ENCODE peak calls at places on chromosomes 6 and 20, in seven cellular contexts. One of them, this sample, is unnamed.

GRCh38 chr6:133923938-133924593 is 29.0 kb upstream of the TBPL1 start:
- DNase-seq in hippocampal formation: peak
- DNase-seq in CD8-positive, alpha-beta T cell: peak
- DNase-seq in amniotic stem cell: peak
- DNase-seq in adrenal gland: peak
- DNase-seq in NCI-H1436 treated with DMSO at 0.1 percent for 48 hours: no peak
- DNase-seq in T-helper 1 cell: peak
- DNase-seq in this sample: peak

GRCh38 chr20:51450221-51450712 is 92.3 kb downstream of the NFATC2 start:
- DNase-seq in hippocampal formation: no peak
- DNase-seq in CD8-positive, alpha-beta T cell: no peak
- DNase-seq in amniotic stem cell: no peak
- DNase-seq in adrenal gland: no peak
- DNase-seq in NCI-H1436 treated with DMSO at 0.1 percent for 48 hours: no peak
- DNase-seq in T-helper 1 cell: no peak
- DNase-seq in this sample: no peak

GRCh38 chr6:34514112-34514511 is 42.0 kb downstream of the SPDEF start:
- DNase-seq in hippocampal formation: no peak
- DNase-seq in CD8-positive, alpha-beta T cell: no peak
- DNase-seq in amniotic stem cell: no peak
- DNase-seq in adrenal gland: no peak
- DNase-seq in NCI-H1436 treated with DMSO at 0.1 percent for 48 hours: no peak
- DNase-seq in T-helper 1 cell: no peak
- DNase-seq in this sample: no peak

GRCh38 chr20:17854307-17854903 is 114.2 kb downstream of the SNX5 start:
- DNase-seq in hippocampal formation: peak
- DNase-seq in CD8-positive, alpha-beta T cell: no peak
- DNase-seq in amniotic stem cell: no peak
- DNase-seq in adrenal gland: peak
- DNase-seq in NCI-H1436 treated with DMSO at 0.1 percent for 48 hours: no peak
- DNase-seq in T-helper 1 cell: no peak
- DNase-seq in this sample: no peak

GRCh38 chr20:51154708-51155690 is 132.1 kb upstream of the KCNG1 start:
- DNase-seq in hippocampal formation: no peak
- DNase-seq in CD8-positive, alpha-beta T cell: no peak
- DNase-seq in amniotic stem cell: no peak
- DNase-seq in adrenal gland: no peak
- DNase-seq in NCI-H1436 treated with DMSO at 0.1 percent for 48 hours: no peak
- DNase-seq in T-helper 1 cell: no peak
- DNase-seq in this sample: no peak

GRCh38 chr20:63785646-63786255 is 45.3 kb downstream of the ZBTB46 start:
- DNase-seq in hippocampal formation: no peak
- DNase-seq in CD8-positive, alpha-beta T cell: no peak
- DNase-seq in amniotic stem cell: no peak
- DNase-seq in adrenal gland: no peak
- DNase-seq in NCI-H1436 treated with DMSO at 0.1 percent for 48 hours: no peak
- DNase-seq in T-helper 1 cell: no peak
- DNase-seq in this sample: peak

GRCh38 chr6:105499928-105500327 is 97.0 kb upstream of the PREP start:
- DNase-seq in hippocampal formation: no peak
- DNase-seq in CD8-positive, alpha-beta T cell: no peak
- DNase-seq in amniotic stem cell: no peak
- DNase-seq in adrenal gland: no peak
- DNase-seq in NCI-H1436 treated with DMSO at 0.1 percent for 48 hours: no peak
- DNase-seq in T-helper 1 cell: no peak
- DNase-seq in this sample: no peak

GRCh38 chr20:32763202-32763999 is 1.2 kb downstream of the DNMT3B start:
- DNase-seq in hippocampal formation: no peak
- DNase-seq in CD8-positive, alpha-beta T cell: peak
- DNase-seq in amniotic stem cell: no peak
- DNase-seq in adrenal gland: no peak
- DNase-seq in NCI-H1436 treated with DMSO at 0.1 percent for 48 hours: no peak
- DNase-seq in T-helper 1 cell: no peak
- DNase-seq in this sample: no peak

GRCh38 chr20:16530201-16530681 is 43.0 kb downstream of the KIF16B start:
- DNase-seq in hippocampal formation: no peak
- DNase-seq in CD8-positive, alpha-beta T cell: no peak
- DNase-seq in amniotic stem cell: no peak
- DNase-seq in adrenal gland: peak
- DNase-seq in NCI-H1436 treated with DMSO at 0.1 percent for 48 hours: no peak
- DNase-seq in T-helper 1 cell: no peak
- DNase-seq in this sample: no peak

GRCh38 chr20:3927486-3928291 is 38.5 kb downstream of the PANK2 start:
- DNase-seq in hippocampal formation: no peak
- DNase-seq in CD8-positive, alpha-beta T cell: no peak
- DNase-seq in amniotic stem cell: no peak
- DNase-seq in adrenal gland: no peak
- DNase-seq in NCI-H1436 treated with DMSO at 0.1 percent for 48 hours: no peak
- DNase-seq in T-helper 1 cell: no peak
- DNase-seq in this sample: peak

GRCh38 chr6:85551264-85551663 is 42.4 kb downstream of the SNX14 start:
- DNase-seq in hippocampal formation: no peak
- DNase-seq in CD8-positive, alpha-beta T cell: no peak
- DNase-seq in amniotic stem cell: no peak
- DNase-seq in adrenal gland: no peak
- DNase-seq in NCI-H1436 treated with DMSO at 0.1 percent for 48 hours: no peak
- DNase-seq in T-helper 1 cell: no peak
- DNase-seq in this sample: no peak

GRCh38 chr6:145453376-145453775 is 281.9 kb downstream of the EPM2A start:
- DNase-seq in hippocampal formation: no peak
- DNase-seq in CD8-positive, alpha-beta T cell: no peak
- DNase-seq in amniotic stem cell: no peak
- DNase-seq in adrenal gland: no peak
- DNase-seq in NCI-H1436 treated with DMSO at 0.1 percent for 48 hours: no peak
- DNase-seq in T-helper 1 cell: no peak
- DNase-seq in this sample: no peak

GRCh38 chr6:160510199-160510598 is 153.9 kb downstream of the LPA start:
- DNase-seq in hippocampal formation: no peak
- DNase-seq in CD8-positive, alpha-beta T cell: no peak
- DNase-seq in amniotic stem cell: no peak
- DNase-seq in adrenal gland: no peak
- DNase-seq in NCI-H1436 treated with DMSO at 0.1 percent for 48 hours: no peak
- DNase-seq in T-helper 1 cell: no peak
- DNase-seq in this sample: no peak

GRCh38 chr6:26020983-26021349 is 58.4 kb downstream of the TRIM38 start:
- DNase-seq in hippocampal formation: no peak
- DNase-seq in CD8-positive, alpha-beta T cell: peak
- DNase-seq in amniotic stem cell: peak
- DNase-seq in adrenal gland: peak
- DNase-seq in NCI-H1436 treated with DMSO at 0.1 percent for 48 hours: no peak
- DNase-seq in T-helper 1 cell: peak
- DNase-seq in this sample: peak

GRCh38 chr20:11847827-11848226 is 69.9 kb upstream of the BTBD3 start:
- DNase-seq in hippocampal formation: no peak
- DNase-seq in CD8-positive, alpha-beta T cell: no peak
- DNase-seq in amniotic stem cell: no peak
- DNase-seq in adrenal gland: no peak
- DNase-seq in NCI-H1436 treated with DMSO at 0.1 percent for 48 hours: no peak
- DNase-seq in T-helper 1 cell: no peak
- DNase-seq in this sample: no peak

GRCh38 chr6:24489881-24490280 is 503 bp upstream of the GPLD1 start:
- DNase-seq in hippocampal formation: no peak
- DNase-seq in CD8-positive, alpha-beta T cell: no peak
- DNase-seq in amniotic stem cell: no peak
- DNase-seq in adrenal gland: peak
- DNase-seq in NCI-H1436 treated with DMSO at 0.1 percent for 48 hours: no peak
- DNase-seq in T-helper 1 cell: no peak
- DNase-seq in this sample: no peak

GRCh38 chr20:62955519-62956386 is 3.2 kb downstream of the SLC17A9 start:
- DNase-seq in hippocampal formation: no peak
- DNase-seq in CD8-positive, alpha-beta T cell: no peak
- DNase-seq in amniotic stem cell: no peak
- DNase-seq in adrenal gland: no peak
- DNase-seq in NCI-H1436 treated with DMSO at 0.1 percent for 48 hours: no peak
- DNase-seq in T-helper 1 cell: no peak
- DNase-seq in this sample: no peak

GRCh38 chr6:6580225-6580870 is 8.2 kb upstream of the LY86 start:
- DNase-seq in hippocampal formation: no peak
- DNase-seq in CD8-positive, alpha-beta T cell: no peak
- DNase-seq in amniotic stem cell: no peak
- DNase-seq in adrenal gland: no peak
- DNase-seq in NCI-H1436 treated with DMSO at 0.1 percent for 48 hours: no peak
- DNase-seq in T-helper 1 cell: no peak
- DNase-seq in this sample: no peak

GRCh38 chr6:81253821-81254220 is 498.7 kb downstream of the TENT5A start:
- DNase-seq in hippocampal formation: no peak
- DNase-seq in CD8-positive, alpha-beta T cell: no peak
- DNase-seq in amniotic stem cell: no peak
- DNase-seq in adrenal gland: no peak
- DNase-seq in NCI-H1436 treated with DMSO at 0.1 percent for 48 hours: no peak
- DNase-seq in T-helper 1 cell: no peak
- DNase-seq in this sample: no peak